ENCODE peak calls at places on chromosomes 5 and 9, in seven cellular contexts. One of them, this sample, is unnamed.

GRCh38 chr5:78908173-78908901 is 76.8 kb downstream of the ARSB start:
- DNase-seq in A673: peak
- DNase-seq in epithelial cell of esophagus: peak
- DNase-seq in Peyer's patch: peak
- DNase-seq in H1: no peak
- DNase-seq in fibroblast of villous mesenchyme: peak
- DNase-seq in hepatocyte: peak
- DNase-seq in this sample: no peak

GRCh38 chr5:136810198-136810823 is 445.0 kb upstream of the TRPC7 start:
- DNase-seq in hepatocyte: no peak
- DNase-seq in Peyer's patch: no peak
- DNase-seq in H1: no peak
- DNase-seq in fibroblast of villous mesenchyme: peak
- DNase-seq in epithelial cell of esophagus: peak
- DNase-seq in A673: no peak
- DNase-seq in this sample: no peak

GRCh38 chr9:127977877-127978647 is 2.7 kb downstream of the EEIG1 start:
- DNase-seq in fibroblast of villous mesenchyme: peak
- DNase-seq in H1: no peak
- DNase-seq in hepatocyte: no peak
- DNase-seq in epithelial cell of esophagus: peak
- DNase-seq in Peyer's patch: peak
- DNase-seq in A673: no peak
- DNase-seq in this sample: no peak

GRCh38 chr9:126723807-126724172 is 81.0 kb upstream of the ZBTB43 start:
- DNase-seq in H1: no peak
- DNase-seq in fibroblast of villous mesenchyme: no peak
- DNase-seq in Peyer's patch: no peak
- DNase-seq in hepatocyte: no peak
- DNase-seq in A673: peak
- DNase-seq in epithelial cell of esophagus: no peak
- DNase-seq in this sample: no peak

GRCh38 chr9:101376117-101376866 is 8.5 kb downstream of the BAAT start:
- DNase-seq in Peyer's patch: no peak
- DNase-seq in fibroblast of villous mesenchyme: peak
- DNase-seq in H1: no peak
- DNase-seq in epithelial cell of esophagus: peak
- DNase-seq in hepatocyte: no peak
- DNase-seq in A673: peak
- DNase-seq in this sample: no peak

GRCh38 chr9:127720865-127721227 is 5.0 kb downstream of the TTC16 start:
- DNase-seq in fibroblast of villous mesenchyme: no peak
- DNase-seq in A673: no peak
- DNase-seq in epithelial cell of esophagus: no peak
- DNase-seq in Peyer's patch: no peak
- DNase-seq in hepatocyte: no peak
- DNase-seq in H1: no peak
- DNase-seq in this sample: no peak

GRCh38 chr5:134610715-134611114 is 21.9 kb downstream of the SAR1B start:
- DNase-seq in epithelial cell of esophagus: no peak
- DNase-seq in A673: no peak
- DNase-seq in H1: no peak
- DNase-seq in Peyer's patch: no peak
- DNase-seq in hepatocyte: no peak
- DNase-seq in fibroblast of villous mesenchyme: no peak
- DNase-seq in this sample: no peak

GRCh38 chr9:38164659-38165221 is 95.7 kb upstream of the SHB start:
- DNase-seq in H1: no peak
- DNase-seq in hepatocyte: no peak
- DNase-seq in Peyer's patch: no peak
- DNase-seq in epithelial cell of esophagus: no peak
- DNase-seq in A673: no peak
- DNase-seq in fibroblast of villous mesenchyme: no peak
- DNase-seq in this sample: no peak

GRCh38 chr5:124195416-124195815 is 551.0 kb downstream of the ZNF608 start:
- DNase-seq in epithelial cell of esophagus: no peak
- DNase-seq in A673: no peak
- DNase-seq in fibroblast of villous mesenchyme: no peak
- DNase-seq in Peyer's patch: no peak
- DNase-seq in hepatocyte: no peak
- DNase-seq in H1: no peak
- DNase-seq in this sample: no peak

GRCh38 chr5:71946631-71947030 is 160.6 kb upstream of the MAP1B start:
- DNase-seq in epithelial cell of esophagus: no peak
- DNase-seq in hepatocyte: no peak
- DNase-seq in A673: no peak
- DNase-seq in H1: no peak
- DNase-seq in Peyer's patch: no peak
- DNase-seq in fibroblast of villous mesenchyme: no peak
- DNase-seq in this sample: no peak

GRCh38 chr9:94478755-94479730 is 75.8 kb upstream of the PCAT7 start:
- DNase-seq in hepatocyte: no peak
- DNase-seq in A673: no peak
- DNase-seq in epithelial cell of esophagus: no peak
- DNase-seq in H1: no peak
- DNase-seq in fibroblast of villous mesenchyme: no peak
- DNase-seq in Peyer's patch: no peak
- DNase-seq in this sample: no peak

GRCh38 chr5:144958002-144958401 is 787.3 kb downstream of the KCTD16 start:
- DNase-seq in Peyer's patch: no peak
- DNase-seq in A673: no peak
- DNase-seq in fibroblast of villous mesenchyme: no peak
- DNase-seq in H1: no peak
- DNase-seq in hepatocyte: no peak
- DNase-seq in epithelial cell of esophagus: no peak
- DNase-seq in this sample: no peak

GRCh38 chr5:171450423-171451246 is 31.2 kb downstream of the FGF18 start:
- DNase-seq in hepatocyte: peak
- DNase-seq in Peyer's patch: peak
- DNase-seq in fibroblast of villous mesenchyme: peak
- DNase-seq in A673: no peak
- DNase-seq in epithelial cell of esophagus: peak
- DNase-seq in H1: no peak
- DNase-seq in this sample: no peak

GRCh38 chr9:114401344-114401743 is 13.6 kb upstream of the AKNA start:
- DNase-seq in epithelial cell of esophagus: no peak
- DNase-seq in fibroblast of villous mesenchyme: no peak
- DNase-seq in A673: no peak
- DNase-seq in hepatocyte: peak
- DNase-seq in Peyer's patch: no peak
- DNase-seq in H1: no peak
- DNase-seq in this sample: no peak

GRCh38 chr5:54243483-54244080 is 66.8 kb downstream of the ARL15 start:
- DNase-seq in hepatocyte: peak
- DNase-seq in epithelial cell of esophagus: peak
- DNase-seq in fibroblast of villous mesenchyme: peak
- DNase-seq in Peyer's patch: no peak
- DNase-seq in A673: peak
- DNase-seq in H1: no peak
- DNase-seq in this sample: no peak

GRCh38 chr5:76716456-76717157 is 681 bp downstream of the F2R start:
- DNase-seq in fibroblast of villous mesenchyme: no peak
- DNase-seq in epithelial cell of esophagus: no peak
- DNase-seq in A673: peak
- DNase-seq in hepatocyte: peak
- DNase-seq in H1: no peak
- DNase-seq in Peyer's patch: no peak
- DNase-seq in this sample: no peak

DNA sequence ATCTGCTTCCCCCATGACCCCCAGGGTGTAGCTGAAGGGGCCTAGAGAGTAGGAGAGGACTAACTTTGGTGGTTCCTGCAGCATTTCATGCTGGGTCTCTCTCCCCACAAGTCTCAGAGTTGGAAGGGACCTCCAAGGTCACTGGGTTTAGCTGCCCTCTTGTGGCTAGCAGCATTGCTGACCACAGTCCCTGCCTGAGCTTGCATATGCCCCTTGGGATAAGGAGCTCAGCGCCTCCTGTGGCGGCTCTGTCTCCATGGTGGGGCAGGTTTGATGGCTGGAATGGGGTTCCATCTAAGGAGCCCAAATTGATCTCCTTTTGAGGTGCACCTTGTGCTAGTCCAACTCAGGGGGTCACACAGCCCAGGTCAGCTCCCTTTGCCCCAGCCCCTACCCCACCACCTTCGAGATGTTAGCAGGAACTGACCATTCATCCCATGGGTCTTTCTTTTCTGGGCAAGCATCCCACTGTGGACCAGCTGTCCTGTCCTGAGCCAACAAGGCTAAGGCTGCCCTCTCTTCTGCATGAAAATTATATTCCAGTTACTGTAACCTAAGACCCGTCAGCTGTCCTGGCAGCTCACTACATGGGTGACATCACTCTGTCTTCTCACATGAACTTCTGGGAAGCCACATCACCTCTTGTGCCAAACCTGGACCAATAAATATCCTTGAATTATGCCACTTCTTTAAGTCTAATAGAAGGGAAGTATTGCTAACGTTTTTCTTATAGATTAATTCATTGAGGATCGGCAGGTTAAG is 196.2 kb downstream of the HSPA4 start:
- DNase-seq in hepatocyte: peak
- DNase-seq in fibroblast of villous mesenchyme: peak
- DNase-seq in epithelial cell of esophagus: no peak
- DNase-seq in A673: no peak
- DNase-seq in Peyer's patch: no peak
- DNase-seq in H1: peak
- DNase-seq in this sample: no peak
- TF ChIP-seq CTCF in hepatocyte: peak
- TF ChIP-seq CTCF in fibroblast of villous mesenchyme: peak
- TF ChIP-seq CTCF in epithelial cell of esophagus: no peak
- TF ChIP-seq CTCF in A673: no peak
- TF ChIP-seq CTCF in Peyer's patch: peak
- TF ChIP-seq CTCF in H1: peak
- TF ChIP-seq CTCF in this sample: no peak

GRCh38 chr9:137833721-137834613 is 43.6 kb upstream of the CACNA1B start:
- DNase-seq in A673: no peak
- DNase-seq in hepatocyte: peak
- DNase-seq in H1: no peak
- DNase-seq in fibroblast of villous mesenchyme: no peak
- DNase-seq in epithelial cell of esophagus: no peak
- DNase-seq in Peyer's patch: no peak
- DNase-seq in this sample: no peak

GRCh38 chr9:137829260-137829996 is 48.2 kb upstream of the CACNA1B start:
- DNase-seq in epithelial cell of esophagus: no peak
- DNase-seq in A673: no peak
- DNase-seq in H1: no peak
- DNase-seq in Peyer's patch: no peak
- DNase-seq in hepatocyte: no peak
- DNase-seq in fibroblast of villous mesenchyme: no peak
- DNase-seq in this sample: no peak

GRCh38 chr9:137832830-137833590 is 44.6 kb upstream of the CACNA1B start:
- DNase-seq in hepatocyte: peak
- DNase-seq in H1: no peak
- DNase-seq in epithelial cell of esophagus: no peak
- DNase-seq in A673: no peak
- DNase-seq in fibroblast of villous mesenchyme: no peak
- DNase-seq in Peyer's patch: no peak
- DNase-seq in this sample: no peak

GRCh38 chr9:137834846-137835546 is 42.6 kb upstream of the CACNA1B start:
- DNase-seq in A673: no peak
- DNase-seq in epithelial cell of esophagus: no peak
- DNase-seq in H1: no peak
- DNase-seq in fibroblast of villous mesenchyme: no peak
- DNase-seq in Peyer's patch: peak
- DNase-seq in hepatocyte: peak
- DNase-seq in this sample: no peak

DNA sequence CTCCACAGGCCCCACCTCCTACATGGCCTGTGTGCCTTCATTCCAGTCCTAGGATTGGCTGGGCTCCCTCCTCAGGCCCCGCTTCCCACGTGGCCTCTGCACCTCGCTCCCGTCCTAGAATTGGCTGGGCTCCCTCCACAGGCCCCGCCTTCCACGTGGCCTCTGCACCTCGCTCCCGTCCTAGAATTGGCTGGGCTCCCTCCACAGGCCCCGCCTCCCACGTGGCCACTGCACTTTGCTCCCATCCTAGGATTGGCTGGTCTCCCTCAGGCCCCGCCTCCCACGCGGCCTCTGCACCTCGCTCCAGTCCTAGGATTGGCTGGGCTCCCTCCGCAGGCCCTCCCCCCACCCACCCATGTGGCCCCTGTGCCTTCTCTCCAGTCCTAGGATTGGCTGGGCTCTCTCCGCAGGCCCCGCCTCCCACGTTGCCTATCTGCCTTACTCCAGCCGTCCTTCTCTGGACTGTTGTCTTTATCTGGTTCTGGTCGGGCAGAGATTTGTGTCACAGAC is 45.3 kb upstream of the CACNA1B start:
- DNase-seq in Peyer's patch: no peak
- DNase-seq in hepatocyte: peak
- DNase-seq in fibroblast of villous mesenchyme: no peak
- DNase-seq in A673: no peak
- DNase-seq in H1: no peak
- DNase-seq in epithelial cell of esophagus: no peak
- DNase-seq in this sample: no peak
- TF ChIP-seq CTCF in Peyer's patch: no peak
- TF ChIP-seq CTCF in hepatocyte: no peak
- TF ChIP-seq CTCF in fibroblast of villous mesenchyme: no peak
- TF ChIP-seq CTCF in A673: no peak
- TF ChIP-seq CTCF in H1: no peak
- TF ChIP-seq CTCF in epithelial cell of esophagus: no peak
- TF ChIP-seq CTCF in this sample: no peak

GRCh38 chr5:175700991-175701390 is 43.1 kb downstream of the HRH2 start:
- DNase-seq in epithelial cell of esophagus: no peak
- DNase-seq in fibroblast of villous mesenchyme: no peak
- DNase-seq in Peyer's patch: peak
- DNase-seq in A673: peak
- DNase-seq in H1: no peak
- DNase-seq in hepatocyte: no peak
- DNase-seq in this sample: no peak

GRCh38 chr5:175706499-175706898 is 48.6 kb downstream of the HRH2 start:
- DNase-seq in Peyer's patch: no peak
- DNase-seq in H1: no peak
- DNase-seq in fibroblast of villous mesenchyme: no peak
- DNase-seq in hepatocyte: peak
- DNase-seq in A673: no peak
- DNase-seq in epithelial cell of esophagus: no peak
- DNase-seq in this sample: no peak

GRCh38 chr5:175698401-175699115 is 40.7 kb downstream of the HRH2 start:
- DNase-seq in hepatocyte: no peak
- DNase-seq in epithelial cell of esophagus: no peak
- DNase-seq in A673: no peak
- DNase-seq in Peyer's patch: peak
- DNase-seq in H1: no peak
- DNase-seq in fibroblast of villous mesenchyme: no peak
- DNase-seq in this sample: no peak

GRCh38 chr5:175697846-175698245 is 40.0 kb downstream of the HRH2 start:
- DNase-seq in Peyer's patch: peak
- DNase-seq in A673: no peak
- DNase-seq in fibroblast of villous mesenchyme: no peak
- DNase-seq in epithelial cell of esophagus: no peak
- DNase-seq in H1: no peak
- DNase-seq in hepatocyte: no peak
- DNase-seq in this sample: no peak

GRCh38 chr5:175701797-175702196 is 43.9 kb downstream of the HRH2 start:
- DNase-seq in hepatocyte: no peak
- DNase-seq in fibroblast of villous mesenchyme: no peak
- DNase-seq in Peyer's patch: no peak
- DNase-seq in A673: no peak
- DNase-seq in H1: no peak
- DNase-seq in epithelial cell of esophagus: no peak
- DNase-seq in this sample: no peak
- TF ChIP-seq CTCF in hepatocyte: no peak
- TF ChIP-seq CTCF in fibroblast of villous mesenchyme: no peak
- TF ChIP-seq CTCF in Peyer's patch: no peak
- TF ChIP-seq CTCF in A673: no peak
- TF ChIP-seq CTCF in H1: no peak
- TF ChIP-seq CTCF in epithelial cell of esophagus: no peak
- TF ChIP-seq CTCF in this sample: no peak

GRCh38 chr5:75167345-75167744 is 69.3 kb downstream of the ANKRD31 start:
- DNase-seq in fibroblast of villous mesenchyme: peak
- DNase-seq in H1: no peak
- DNase-seq in epithelial cell of esophagus: peak
- DNase-seq in A673: peak
- DNase-seq in hepatocyte: peak
- DNase-seq in Peyer's patch: no peak
- DNase-seq in this sample: no peak
- TF ChIP-seq CTCF in fibroblast of villous mesenchyme: peak
- TF ChIP-seq CTCF in H1: peak
- TF ChIP-seq CTCF in epithelial cell of esophagus: peak
- TF ChIP-seq CTCF in A673: peak
- TF ChIP-seq CTCF in hepatocyte: peak
- TF ChIP-seq CTCF in Peyer's patch: peak
- TF ChIP-seq CTCF in this sample: no peak